ENCODE peak calls at places on chromosomes 4 and X, in seven cellular contexts. One of them, this sample, is unnamed.

GRCh38 chrX:49111846-49112245 is 11.7 kb downstream of the GPKOW start:
- DNase-seq in gastrocnemius medialis: no peak
- DNase-seq in ecto neural progenitor cell: no peak
- DNase-seq in DMS153: no peak
- DNase-seq in stimulated activated CD8-positive, alpha-beta memory T cell treated with anti-CD3 and anti-CD28 coated beads, Interleukin-4, amount 100 ng/mL, for 1 hour: no peak
- DNase-seq in fibroblast of mammary gland: no peak
- DNase-seq in mucosa of gallbladder: no peak
- DNase-seq in this sample: no peak

GRCh38 chr4:153950100-153950979 is 161.5 kb upstream of the SFRP2 start:
- DNase-seq in gastrocnemius medialis: no peak
- DNase-seq in ecto neural progenitor cell: no peak
- DNase-seq in DMS153: no peak
- DNase-seq in stimulated activated CD8-positive, alpha-beta memory T cell treated with anti-CD3 and anti-CD28 coated beads, Interleukin-4, amount 100 ng/mL, for 1 hour: no peak
- DNase-seq in fibroblast of mammary gland: no peak
- DNase-seq in mucosa of gallbladder: no peak
- DNase-seq in this sample: no peak

GRCh38 chr4:21452931-21453330 is 495.6 kb downstream of the KCNIP4 start:
- DNase-seq in gastrocnemius medialis: no peak
- DNase-seq in ecto neural progenitor cell: no peak
- DNase-seq in DMS153: no peak
- DNase-seq in stimulated activated CD8-positive, alpha-beta memory T cell treated with anti-CD3 and anti-CD28 coated beads, Interleukin-4, amount 100 ng/mL, for 1 hour: no peak
- DNase-seq in fibroblast of mammary gland: no peak
- DNase-seq in mucosa of gallbladder: no peak
- DNase-seq in this sample: no peak

GRCh38 chr4:81471361-81472248 is at the start of gene RASGEF1B:
- DNase-seq in gastrocnemius medialis: peak
- DNase-seq in ecto neural progenitor cell: peak
- DNase-seq in DMS153: peak
- DNase-seq in stimulated activated CD8-positive, alpha-beta memory T cell treated with anti-CD3 and anti-CD28 coated beads, Interleukin-4, amount 100 ng/mL, for 1 hour: peak
- DNase-seq in fibroblast of mammary gland: peak
- DNase-seq in mucosa of gallbladder: peak
- DNase-seq in this sample: peak

GRCh38 chrX:1935805-1936204 is 320.9 kb downstream of the ASMT start:
- DNase-seq in gastrocnemius medialis: no peak
- DNase-seq in ecto neural progenitor cell: no peak
- DNase-seq in DMS153: no peak
- DNase-seq in stimulated activated CD8-positive, alpha-beta memory T cell treated with anti-CD3 and anti-CD28 coated beads, Interleukin-4, amount 100 ng/mL, for 1 hour: no peak
- DNase-seq in fibroblast of mammary gland: no peak
- DNase-seq in mucosa of gallbladder: no peak
- DNase-seq in this sample: no peak

GRCh38 chr4:2793578-2793919 is 664 bp downstream of the SH3BP2 start:
- DNase-seq in gastrocnemius medialis: no peak
- DNase-seq in ecto neural progenitor cell: peak
- DNase-seq in DMS153: no peak
- DNase-seq in stimulated activated CD8-positive, alpha-beta memory T cell treated with anti-CD3 and anti-CD28 coated beads, Interleukin-4, amount 100 ng/mL, for 1 hour: no peak
- DNase-seq in fibroblast of mammary gland: peak
- DNase-seq in mucosa of gallbladder: no peak
- DNase-seq in this sample: peak

GRCh38 chr4:77395481-77395880 is 210.1 kb upstream of the CXCL13 start:
- DNase-seq in gastrocnemius medialis: no peak
- DNase-seq in ecto neural progenitor cell: no peak
- DNase-seq in DMS153: no peak
- DNase-seq in stimulated activated CD8-positive, alpha-beta memory T cell treated with anti-CD3 and anti-CD28 coated beads, Interleukin-4, amount 100 ng/mL, for 1 hour: no peak
- DNase-seq in fibroblast of mammary gland: no peak
- DNase-seq in mucosa of gallbladder: no peak
- DNase-seq in this sample: no peak

GRCh38 chrX:108121291-108121690 is 29.7 kb downstream of the ATG4A start:
- DNase-seq in gastrocnemius medialis: no peak
- DNase-seq in ecto neural progenitor cell: no peak
- DNase-seq in DMS153: no peak
- DNase-seq in stimulated activated CD8-positive, alpha-beta memory T cell treated with anti-CD3 and anti-CD28 coated beads, Interleukin-4, amount 100 ng/mL, for 1 hour: no peak
- DNase-seq in fibroblast of mammary gland: no peak
- DNase-seq in mucosa of gallbladder: no peak
- DNase-seq in this sample: no peak

GRCh38 chr4:80423553-80424224 is 88.2 kb downstream of the CFAP299 start:
- DNase-seq in gastrocnemius medialis: no peak
- DNase-seq in ecto neural progenitor cell: no peak
- DNase-seq in DMS153: no peak
- DNase-seq in stimulated activated CD8-positive, alpha-beta memory T cell treated with anti-CD3 and anti-CD28 coated beads, Interleukin-4, amount 100 ng/mL, for 1 hour: no peak
- DNase-seq in fibroblast of mammary gland: no peak
- DNase-seq in mucosa of gallbladder: no peak
- DNase-seq in this sample: no peak

GRCh38 chr4:1564535-1565375 is 119.4 kb downstream of the FAM53A start:
- DNase-seq in gastrocnemius medialis: no peak
- DNase-seq in ecto neural progenitor cell: no peak
- DNase-seq in DMS153: no peak
- DNase-seq in stimulated activated CD8-positive, alpha-beta memory T cell treated with anti-CD3 and anti-CD28 coated beads, Interleukin-4, amount 100 ng/mL, for 1 hour: no peak
- DNase-seq in fibroblast of mammary gland: no peak
- DNase-seq in mucosa of gallbladder: no peak
- DNase-seq in this sample: no peak

GRCh38 chr4:83917572-83917971 is 381.7 kb downstream of the GPAT3 start:
- DNase-seq in gastrocnemius medialis: no peak
- DNase-seq in ecto neural progenitor cell: no peak
- DNase-seq in DMS153: no peak
- DNase-seq in stimulated activated CD8-positive, alpha-beta memory T cell treated with anti-CD3 and anti-CD28 coated beads, Interleukin-4, amount 100 ng/mL, for 1 hour: no peak
- DNase-seq in fibroblast of mammary gland: peak
- DNase-seq in mucosa of gallbladder: no peak
- DNase-seq in this sample: no peak

GRCh38 chr4:1204286-1204827 is 32.0 kb upstream of the SPON2 start:
- DNase-seq in gastrocnemius medialis: no peak
- DNase-seq in ecto neural progenitor cell: no peak
- DNase-seq in DMS153: no peak
- DNase-seq in stimulated activated CD8-positive, alpha-beta memory T cell treated with anti-CD3 and anti-CD28 coated beads, Interleukin-4, amount 100 ng/mL, for 1 hour: no peak
- DNase-seq in fibroblast of mammary gland: no peak
- DNase-seq in mucosa of gallbladder: no peak
- DNase-seq in this sample: no peak

GRCh38 chr4:110898290-110898689 is 275.4 kb upstream of the PITX2 start:
- DNase-seq in gastrocnemius medialis: no peak
- DNase-seq in ecto neural progenitor cell: no peak
- DNase-seq in DMS153: no peak
- DNase-seq in stimulated activated CD8-positive, alpha-beta memory T cell treated with anti-CD3 and anti-CD28 coated beads, Interleukin-4, amount 100 ng/mL, for 1 hour: no peak
- DNase-seq in fibroblast of mammary gland: no peak
- DNase-seq in mucosa of gallbladder: no peak
- DNase-seq in this sample: no peak

GRCh38 chr4:162015090-162015489 is 148.7 kb downstream of the FSTL5 start:
- DNase-seq in gastrocnemius medialis: no peak
- DNase-seq in ecto neural progenitor cell: no peak
- DNase-seq in DMS153: no peak
- DNase-seq in stimulated activated CD8-positive, alpha-beta memory T cell treated with anti-CD3 and anti-CD28 coated beads, Interleukin-4, amount 100 ng/mL, for 1 hour: no peak
- DNase-seq in fibroblast of mammary gland: no peak
- DNase-seq in mucosa of gallbladder: no peak
- DNase-seq in this sample: peak

GRCh38 chrX:30570505-30570904 is 7.1 kb downstream of the TASL start:
- DNase-seq in gastrocnemius medialis: no peak
- DNase-seq in ecto neural progenitor cell: no peak
- DNase-seq in DMS153: no peak
- DNase-seq in stimulated activated CD8-positive, alpha-beta memory T cell treated with anti-CD3 and anti-CD28 coated beads, Interleukin-4, amount 100 ng/mL, for 1 hour: no peak
- DNase-seq in fibroblast of mammary gland: peak
- DNase-seq in mucosa of gallbladder: no peak
- DNase-seq in this sample: peak

GRCh38 chr4:14221176-14221575 is 593.7 kb upstream of the BOD1L1 start:
- DNase-seq in gastrocnemius medialis: no peak
- DNase-seq in ecto neural progenitor cell: no peak
- DNase-seq in DMS153: no peak
- DNase-seq in stimulated activated CD8-positive, alpha-beta memory T cell treated with anti-CD3 and anti-CD28 coated beads, Interleukin-4, amount 100 ng/mL, for 1 hour: no peak
- DNase-seq in fibroblast of mammary gland: peak
- DNase-seq in mucosa of gallbladder: no peak
- DNase-seq in this sample: no peak

GRCh38 chr4:7911044-7911578 is 28.6 kb downstream of the AFAP1 start:
- DNase-seq in gastrocnemius medialis: no peak
- DNase-seq in ecto neural progenitor cell: peak
- DNase-seq in DMS153: no peak
- DNase-seq in stimulated activated CD8-positive, alpha-beta memory T cell treated with anti-CD3 and anti-CD28 coated beads, Interleukin-4, amount 100 ng/mL, for 1 hour: no peak
- DNase-seq in fibroblast of mammary gland: peak
- DNase-seq in mucosa of gallbladder: no peak
- DNase-seq in this sample: peak

GRCh38 chrX:150715180-150715579 is 22.0 kb downstream of the MTMR1 start:
- DNase-seq in gastrocnemius medialis: no peak
- DNase-seq in ecto neural progenitor cell: no peak
- DNase-seq in DMS153: no peak
- DNase-seq in stimulated activated CD8-positive, alpha-beta memory T cell treated with anti-CD3 and anti-CD28 coated beads, Interleukin-4, amount 100 ng/mL, for 1 hour: no peak
- DNase-seq in fibroblast of mammary gland: no peak
- DNase-seq in mucosa of gallbladder: no peak
- DNase-seq in this sample: no peak